ENCODE peak calls at places on chromosomes 12 and 14, in seven cellular contexts. O is H1, F is SK-N-SH, B is HepG2, I is HCT116, C is GM12878, G is K562. A is an unnamed sample.

GRCh38 chr14:23113346-23114119 is 5.5 kb downstream of the CEBPE start:
- DNase-seq in B (no peak), F (no peak), G (peak), C (no peak), O (no peak), I (no peak), A (no peak)

GRCh38 chr12:19436931-19437330 is 2.4 kb upstream of the AEBP2 start:
- DNase-seq in F (no peak), O (peak), I (no peak), B (no peak), G (no peak), C (no peak), A (no peak)

GRCh38 chr14:58747181-58747580 is 109.4 kb downstream of the DACT1 start:
- DNase-seq in B (no peak), O (no peak), G (no peak), I (no peak), F (no peak), C (no peak), A (no peak)

GRCh38 chr12:26884765-26885576 is 52.0 kb upstream of the ITPR2 start:
- DNase-seq in O (peak), I (peak), C (peak), G (peak), F (peak), B (peak), A (peak)

GRCh38 chr12:110247340-110248095 is 33.5 kb upstream of the ATP2A2 start:
- DNase-seq in B (peak), O (no peak), I (no peak), C (no peak), G (no peak), F (no peak), A (peak)

GRCh38 chr14:67622675-67623074 is 3.0 kb downstream of the ARG2 start:
- DNase-seq in F (no peak), C (no peak), B (peak), O (no peak), G (peak), I (no peak), A (no peak)

GRCh38 chr12:116336542-116337065 is 59.1 kb upstream of the MED13L start:
- DNase-seq in F (no peak), G (peak), C (peak), O (no peak), B (no peak), I (no peak), A (no peak)

GRCh38 chr14:34536951-34537676 is 2.4 kb downstream of the EAPP start:
- DNase-seq in G (no peak), B (no peak), O (no peak), I (no peak), F (no peak), C (no peak), A (no peak)

GRCh38 chr12:94941440-94941862 is 62.0 kb downstream of the NDUFA12 start:
- DNase-seq in F (peak), O (no peak), B (no peak), I (no peak), G (peak), C (no peak), A (no peak)
- TF ChIP-seq JUND in F (no peak), O (no peak), B (no peak), I (no peak), G (no peak), C (no peak), A (no peak)

GRCh38 chr12:107518868-107519267 is 166.7 kb upstream of the PWP1 start:
- DNase-seq in G (no peak), I (no peak), O (no peak), F (no peak), B (no peak), C (no peak), A (no peak)
- TF ChIP-seq JUND in G (no peak), I (no peak), O (no peak), F (no peak), B (no peak), C (no peak), A (no peak)

DNA sequence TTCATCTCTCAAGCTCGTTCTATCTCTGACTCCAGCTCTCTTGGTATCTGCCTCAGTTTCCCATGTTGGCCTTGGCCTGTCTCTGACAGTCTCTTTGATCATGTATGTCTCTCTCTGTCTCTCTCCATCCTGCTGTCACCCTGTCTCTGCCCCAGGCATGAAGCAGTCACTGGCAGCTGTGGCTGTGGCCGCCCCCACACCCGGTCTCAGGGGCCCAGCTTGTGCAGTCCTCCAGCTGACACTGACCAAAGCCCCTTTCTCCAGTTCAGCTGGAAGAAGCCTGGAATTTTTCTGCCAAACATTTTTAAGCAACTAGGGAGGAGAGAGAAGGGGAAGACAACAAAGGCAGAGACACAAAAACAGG is 14.5 kb downstream of the DTX1 start:
- DNase-seq in C (no peak), B (no peak), I (no peak), F (no peak), O (no peak), G (no peak), A (no peak)
- TF ChIP-seq JUND in C (no peak), B (no peak), I (no peak), F (no peak), O (no peak), G (no peak), A (no peak)

GRCh38 chr14:89425931-89426330 is 8.9 kb upstream of the FOXN3 start:
- DNase-seq in C (peak), B (peak), G (no peak), O (no peak), I (peak), F (no peak), A (no peak)
- TF ChIP-seq JUND in C (peak), B (no peak), G (no peak), O (no peak), I (peak), F (peak), A (no peak)

DNA sequence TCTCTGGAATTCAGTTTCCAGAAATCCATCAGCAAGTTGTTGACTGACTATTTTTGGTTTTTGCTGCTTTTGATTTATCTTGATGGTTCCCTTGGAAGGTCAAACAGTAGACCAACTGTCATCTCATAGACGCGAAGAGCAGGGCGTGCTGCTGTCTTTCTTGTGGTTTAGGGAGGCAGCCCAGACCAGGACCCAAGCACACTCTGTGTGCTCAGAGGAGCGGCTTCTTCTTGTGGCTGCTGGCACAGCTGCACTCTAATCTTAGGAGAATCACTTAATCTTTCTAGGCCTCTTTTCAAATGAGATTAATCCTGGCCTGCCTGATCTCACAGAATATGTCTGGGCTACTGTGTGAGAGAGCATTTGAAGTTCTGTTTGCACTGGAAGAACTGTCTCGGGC is 60.0 kb upstream of the TRAF3 start:
- DNase-seq in O (peak), B (no peak), G (no peak), I (no peak), F (no peak), C (no peak), A (no peak)
- TF ChIP-seq JUND in O (no peak), B (no peak), G (no peak), I (no peak), F (no peak), C (no peak), A (no peak)

GRCh38 chr14:74578479-74578878 is 33.6 kb downstream of the LTBP2 start:
- DNase-seq in O (no peak), G (no peak), I (no peak), C (no peak), B (no peak), F (peak), A (no peak)

GRCh38 chr14:74577948-74578275 is 34.1 kb downstream of the LTBP2 start:
- DNase-seq in B (no peak), C (no peak), G (no peak), O (no peak), I (no peak), F (no peak), A (no peak)

GRCh38 chr14:74582910-74583581 is 29.0 kb downstream of the LTBP2 start:
- DNase-seq in C (no peak), I (no peak), O (no peak), F (no peak), G (no peak), B (no peak), A (no peak)

GRCh38 chr14:74579447-74580274 is 32.4 kb downstream of the LTBP2 start:
- DNase-seq in B (peak), O (no peak), I (peak), F (no peak), G (no peak), C (no peak), A (no peak)

GRCh38 chr14:74580275-74580672 is 31.8 kb downstream of the LTBP2 start:
- DNase-seq in F (no peak), O (no peak), G (no peak), I (no peak), C (no peak), B (no peak), A (no peak)
- TF ChIP-seq JUND in F (no peak), O (no peak), G (no peak), I (no peak), C (no peak), B (no peak), A (no peak)

GRCh38 chr12:45409966-45410365 is 194.1 kb downstream of the ANO6 start:
- DNase-seq in F (no peak), O (no peak), G (no peak), C (no peak), B (no peak), I (no peak), A (no peak)

GRCh38 chr12:45402288-45402687 is 186.4 kb downstream of the ANO6 start:
- DNase-seq in F (no peak), B (no peak), I (no peak), O (no peak), C (no peak), G (no peak), A (no peak)

GRCh38 chr12:45407967-45408743 is 192.3 kb downstream of the ANO6 start:
- DNase-seq in G (no peak), B (no peak), O (no peak), I (no peak), C (no peak), F (no peak), A (no peak)

GRCh38 chr12:45407188-45407850 is 191.4 kb downstream of the ANO6 start:
- DNase-seq in C (no peak), O (no peak), I (no peak), F (no peak), G (no peak), B (no peak), A (no peak)
- TF ChIP-seq JUND in C (no peak), O (no peak), I (no peak), F (no peak), G (no peak), B (no peak), A (no peak)

GRCh38 chr14:56199095-56199975 is 81.1 kb downstream of the PELI2 start:
- DNase-seq in I (no peak), C (peak), F (no peak), B (no peak), O (no peak), G (peak), A (no peak)
- TF ChIP-seq JUND in I (no peak), C (no peak), F (no peak), B (no peak), O (no peak), G (peak), A (no peak)

GRCh38 chr12:95571369-95571768 is 20.1 kb upstream of the USP44 start:
- DNase-seq in G (no peak), C (no peak), B (no peak), I (no peak), O (no peak), F (no peak), A (no peak)

GRCh38 chr12:95577820-95578219 is 26.5 kb upstream of the USP44 start:
- DNase-seq in F (no peak), C (no peak), B (no peak), G (no peak), O (no peak), I (no peak), A (no peak)

GRCh38 chr12:95574030-95574429 is 22.8 kb upstream of the USP44 start:
- DNase-seq in F (no peak), B (no peak), C (no peak), G (no peak), O (peak), I (no peak), A (no peak)

DNA sequence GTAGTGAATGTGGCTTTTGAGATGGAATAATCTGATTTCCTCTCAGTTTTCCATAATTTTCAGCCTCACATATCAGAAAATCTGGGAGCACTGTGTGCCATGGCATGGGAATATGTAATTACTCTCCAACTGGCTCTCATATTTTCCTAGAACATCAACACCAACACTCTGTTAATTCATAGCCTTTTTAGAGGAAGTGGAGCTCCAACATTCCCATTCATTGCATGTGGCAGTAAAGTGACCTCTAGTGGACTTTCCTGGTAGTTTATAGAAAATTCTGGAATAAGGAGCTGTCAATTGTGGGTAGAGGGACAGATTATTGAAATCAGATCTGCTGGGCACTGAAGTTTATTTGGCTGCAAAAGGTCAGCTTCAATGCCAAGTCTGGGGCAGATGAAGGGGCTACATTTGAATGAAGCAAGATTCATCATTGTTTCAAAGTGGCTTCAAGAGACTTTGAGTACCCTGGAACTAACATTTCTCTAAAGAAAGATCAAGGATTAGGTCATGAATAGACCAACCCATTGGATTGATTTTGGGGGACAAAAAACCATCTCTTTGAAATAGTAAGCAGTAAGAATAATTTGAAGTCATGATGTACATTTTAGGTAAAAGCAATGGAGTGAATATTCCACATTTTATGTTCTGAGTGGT is 23.6 kb upstream of the USP44 start:
- DNase-seq in I (peak), C (no peak), B (peak), O (no peak), G (peak), F (peak), A (peak)
- TF ChIP-seq JUND in I (no peak), C (no peak), B (no peak), O (no peak), G (no peak), F (no peak), A (no peak)

GRCh38 chr12:105580841-105581352 is 250.4 kb downstream of the C12orf75 start:
- DNase-seq in O (no peak), I (peak), B (no peak), G (no peak), F (no peak), C (no peak), A (no peak)
- TF ChIP-seq JUND in O (no peak), I (no peak), B (no peak), G (no peak), F (no peak), C (no peak), A (no peak)